ENCODE peak calls at places on chromosomes 2 and 18, in four cellular contexts. M, R, X and Q are unnamed samples.

GRCh38 chr2:60495226-60495625 is 58.2 kb downstream of the BCL11A start:
- DNase-seq in M (no peak), R (no peak), X (no peak), Q (no peak)

GRCh38 chr2:8543412-8544167 is 138.3 kb upstream of the ID2 start:
- DNase-seq in M (peak), R (peak), X (no peak), Q (peak)

GRCh38 chr2:172655838-172656573 is 79.6 kb upstream of the RAPGEF4 start:
- DNase-seq in M (no peak), R (no peak), X (no peak), Q (no peak)

GRCh38 chr2:109632158-109632789 is 18.1 kb downstream of the SOWAHC start:
- DNase-seq in M (no peak), R (no peak), X (no peak), Q (no peak)

GRCh38 chr2:133123393-133123792 is 444.9 kb downstream of the NCKAP5 start:
- DNase-seq in M (no peak), R (no peak), X (no peak), Q (no peak)

GRCh38 chr2:81077396-81077795 is 772.8 kb upstream of the LRRTM1 start:
- DNase-seq in M (no peak), R (no peak), X (peak), Q (no peak)

GRCh38 chr2:135785032-135785431 is 43.4 kb downstream of the UBXN4 start:
- DNase-seq in M (no peak), R (no peak), X (no peak), Q (no peak)

GRCh38 chr2:231395188-231396057 is at the start of gene B3GNT7:
- DNase-seq in M (peak), R (no peak), X (no peak), Q (peak)

GRCh38 chr2:72198532-72199241 is 51.0 kb upstream of the CYP26B1 start:
- DNase-seq in M (no peak), R (peak), X (no peak), Q (no peak)

GRCh38 chr2:69994166-69994565 is 32.7 kb upstream of the ASPRV1 start:
- DNase-seq in M (no peak), R (no peak), X (no peak), Q (no peak)

GRCh38 chr2:24313744-24314632 is 46.3 kb downstream of the ITSN2 start:
- DNase-seq in M (no peak), R (peak), X (no peak), Q (no peak)

GRCh38 chr2:143787674-143788073 is 658.5 kb downstream of the ARHGAP15 start:
- DNase-seq in M (no peak), R (no peak), X (no peak), Q (no peak)

GRCh38 chr18:25239636-25240468 is 112.1 kb downstream of the ZNF521 start:
- DNase-seq in M (no peak), R (no peak), X (no peak), Q (no peak)

GRCh38 chr2:150449856-150450255 is 37.6 kb downstream of the RND3 start:
- DNase-seq in M (no peak), R (no peak), X (no peak), Q (no peak)

GRCh38 chr2:188610827-188611226 is 319.2 kb downstream of the GULP1 start:
- DNase-seq in M (no peak), R (no peak), X (no peak), Q (no peak)

GRCh38 chr18:26540041-26540628 is 8.2 kb downstream of the KCTD1 start:
- DNase-seq in M (no peak), R (peak), X (no peak), Q (no peak)